ENCODE peak calls at places on chromosomes 3 and 15, in seven cellular contexts. P is endothelial cell of umbilical vein, X is endothelial cell, S is psoas muscle, B is GM12864, I is ovary, C is AG04450. H is an unnamed sample.

GRCh38 chr3:50204052-50204803 is 843 bp upstream of the SLC38A3 start:
- DNase-seq in P (no peak), X (no peak), S (no peak), B (no peak), I (no peak), C (no peak), H (no peak)

GRCh38 chr15:42728562-42728961 is 8.4 kb downstream of the CDAN1 start:
- DNase-seq in P (no peak), X (no peak), S (no peak), B (no peak), I (no peak), C (no peak), H (no peak)

GRCh38 chr3:170802164-170803151 is 67.5 kb downstream of the RPL22L1 start:
- DNase-seq in P (peak; percentile 92), X (no peak), S (no peak), B (no peak), I (no peak), C (peak; percentile 95), H (peak; percentile 85)

GRCh38 chr3:107598926-107599754 is 76.4 kb downstream of the BBX start:
- DNase-seq in P (peak; percentile 84), X (peak; percentile 34), S (peak; percentile 56), B (peak; percentile 22), I (peak; percentile 41), C (no peak), H (peak; percentile 74)

GRCh38 chr3:150746791-150747590 is 16.0 kb downstream of the SIAH2 start:
- DNase-seq in P (no peak), X (no peak), S (no peak), B (no peak), I (no peak), C (no peak), H (no peak)

GRCh38 chr15:70014860-70015490 is 82.7 kb downstream of the TLE3 start:
- DNase-seq in P (no peak), X (peak; percentile 39), S (no peak), B (peak; percentile 98), I (no peak), C (no peak), H (no peak)

GRCh38 chr3:15387171-15387581 is 40.2 kb downstream of the METTL6 start:
- DNase-seq in P (peak; percentile 40), X (no peak), S (no peak), B (no peak), I (no peak), C (no peak), H (no peak)

GRCh38 chr15:68402432-68403160 is 29.4 kb downstream of the ITGA11 start:
- DNase-seq in P (no peak), X (no peak), S (no peak), B (no peak), I (peak; percentile 8), C (no peak), H (no peak)

GRCh38 chr3:30098656-30099454 is 507.5 kb upstream of the TGFBR2 start:
- DNase-seq in P (peak; percentile 14), X (no peak), S (no peak), B (no peak), I (no peak), C (no peak), H (peak; percentile 78)

GRCh38 chr3:87997966-87998365 is 60.8 kb downstream of the CGGBP1 start:
- DNase-seq in P (no peak), X (no peak), S (no peak), B (no peak), I (no peak), C (no peak), H (no peak)

GRCh38 chr3:39189648-39190269 is 2.6 kb downstream of the XIRP1 start:
- DNase-seq in P (peak; percentile 67), X (peak; percentile 72), S (peak; percentile 81), B (peak; percentile 41), I (no peak), C (no peak), H (peak; percentile 85)

GRCh38 chr3:188796122-188796631 is 375.6 kb upstream of the TPRG1 start:
- DNase-seq in P (peak; percentile 52), X (no peak), S (no peak), B (peak; percentile 5), I (no peak), C (peak; percentile 76), H (peak; percentile 89)

GRCh38 chr3:189756651-189757078 is 125.5 kb downstream of the TP63 start:
- DNase-seq in P (no peak), X (no peak), S (no peak), B (no peak), I (no peak), C (no peak), H (peak; percentile 2)

GRCh38 chr3:137105277-137105977 is 147.6 kb downstream of the IL20RB start:
- DNase-seq in P (peak; percentile 74), X (peak; percentile 41), S (no peak), B (peak; percentile 21), I (peak; percentile 17), C (peak; percentile 30), H (peak; percentile 81)

GRCh38 chr3:38579551-38580449 is 69.7 kb downstream of the SCN5A start:
- DNase-seq in P (no peak), X (no peak), S (no peak), B (peak; percentile 4), I (no peak), C (no peak), H (peak; percentile 69)

GRCh38 chr3:39990532-39990931 is 181.1 kb downstream of the MYRIP start:
- DNase-seq in P (peak; percentile 70), X (peak; percentile 38), S (no peak), B (peak; percentile 21), I (no peak), C (no peak), H (peak; percentile 71)

DNA sequence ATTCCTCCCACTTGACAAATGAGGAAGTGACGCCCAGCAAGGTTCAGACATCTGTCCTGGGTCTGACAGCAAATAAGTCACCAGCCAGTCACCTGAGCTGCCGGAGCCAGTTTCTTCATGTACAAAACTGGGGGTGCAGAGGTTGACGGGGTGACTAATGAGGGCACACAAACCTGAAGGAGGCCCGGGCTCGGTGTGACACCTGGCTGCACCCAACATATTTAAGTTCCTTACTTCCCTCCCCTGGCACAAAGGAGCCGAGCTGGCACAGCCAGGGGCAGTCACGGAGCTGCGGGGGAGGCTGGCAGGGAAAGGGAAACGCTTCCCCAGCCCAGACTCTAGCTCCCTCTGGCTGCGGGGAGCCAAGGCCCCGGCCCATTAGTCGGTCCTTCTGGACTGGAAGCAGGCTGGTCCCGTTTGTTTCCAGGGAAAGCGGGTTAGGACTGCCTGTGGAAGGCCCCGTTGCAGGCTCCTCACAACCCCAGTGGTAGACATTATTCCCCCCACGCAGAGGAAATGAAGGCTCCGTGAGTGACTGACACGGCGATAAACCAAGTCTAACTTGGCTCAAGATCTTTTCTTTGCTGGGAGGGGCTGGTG is 2.3 kb downstream of the FBXL22 start:
- DNase-seq in P (peak; percentile 58), X (peak; percentile 47), S (peak; percentile 85), B (peak; percentile 49), I (peak; percentile 70), C (no peak), H (peak; percentile 64)
- TF ChIP-seq CTCF in P (peak; percentile 38), X (no peak), S (peak; percentile 67), B (peak; percentile 61), I (peak; percentile 46), C (peak; percentile 55), H (peak; percentile 81)

GRCh38 chr3:56471771-56472170 is 3.5 kb upstream of the ERC2 start:
- DNase-seq in P (no peak), X (no peak), S (no peak), B (no peak), I (no peak), C (no peak), H (no peak)

GRCh38 chr3:56469141-56469540 is 874 bp upstream of the ERC2 start:
- DNase-seq in P (peak; percentile 31), X (no peak), S (no peak), B (no peak), I (no peak), C (no peak), H (no peak)

GRCh38 chr3:56467801-56468183 is 475 bp downstream of the ERC2 start:
- DNase-seq in P (no peak), X (peak; percentile 28), S (no peak), B (no peak), I (peak; percentile 31), C (no peak), H (no peak)

GRCh38 chr3:56467108-56467507 is 1.2 kb downstream of the ERC2 start:
- DNase-seq in P (peak; percentile 96), X (peak; percentile 81), S (peak; percentile 66), B (peak; percentile 29), I (peak; percentile 81), C (no peak), H (peak; percentile 72)

GRCh38 chr3:56468184-56469106 is at the start of gene ERC2:
- DNase-seq in P (peak; percentile 68), X (peak; percentile 89), S (peak; percentile 53), B (no peak), I (peak; percentile 65), C (no peak), H (peak; percentile 13)
- TF ChIP-seq CTCF in P (peak; percentile 38), X (peak; percentile 46), S (no peak), B (no peak), I (peak; percentile 15), C (no peak), H (no peak)

GRCh38 chr3:128845695-128846491 is 33.5 kb upstream of the ACAD9 start:
- DNase-seq in P (peak; percentile 79), X (peak; percentile 77), S (peak; percentile 96), B (peak; percentile 24), I (peak; percentile 87), C (no peak), H (peak; percentile 66)
- TF ChIP-seq CTCF in P (peak; percentile 78), X (peak; percentile 67), S (peak; percentile 67), B (peak; percentile 52), I (peak; percentile 47), C (peak; percentile 68), H (peak; percentile 56)

DNA sequence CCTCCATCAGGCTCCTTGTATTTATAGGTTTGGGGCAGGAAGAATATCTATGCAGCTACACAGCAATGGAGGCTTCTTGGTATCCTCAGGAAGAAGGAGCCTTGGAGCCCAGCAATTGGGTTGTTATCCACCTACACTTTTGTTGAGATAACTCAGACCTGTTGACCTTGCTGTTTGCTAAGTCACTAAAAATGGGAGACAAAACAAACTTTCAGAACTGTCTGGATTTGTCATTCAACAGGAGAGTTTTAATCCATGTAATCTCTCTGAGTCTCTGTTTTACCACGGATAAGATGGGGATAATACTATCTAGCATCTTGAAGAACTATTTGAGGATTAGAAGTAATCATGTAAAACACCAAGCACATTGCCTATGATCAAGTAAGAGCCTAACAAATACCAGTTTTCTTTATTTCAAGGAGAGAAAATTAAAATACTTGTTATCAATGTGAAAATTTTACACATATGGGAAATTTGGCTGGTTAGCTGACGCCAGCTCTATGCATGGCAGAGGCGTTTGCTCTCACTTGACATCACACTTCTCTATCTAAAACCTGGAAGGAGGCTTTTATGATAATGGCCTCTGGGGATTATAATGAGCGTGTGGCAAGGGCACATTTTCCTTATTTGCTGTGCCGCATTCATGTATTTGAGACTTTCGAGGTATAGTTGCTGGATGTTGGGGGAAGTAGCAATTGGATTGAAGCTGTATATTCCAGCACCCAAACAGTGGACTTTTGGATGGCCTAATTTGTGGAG is 215.6 kb downstream of the PDCD6IP start:
- DNase-seq in P (no peak), X (no peak), S (no peak), B (no peak), I (no peak), C (no peak), H (no peak)
- TF ChIP-seq CTCF in P (no peak), X (no peak), S (no peak), B (no peak), I (no peak), C (no peak), H (no peak)

GRCh38 chr3:127690823-127691452 is 18.2 kb downstream of the ABTB1 start:
- DNase-seq in P (peak; percentile 48), X (peak; percentile 68), S (peak; percentile 61), B (no peak), I (no peak), C (no peak), H (peak; percentile 79)
- TF ChIP-seq CTCF in P (peak; percentile 47), X (peak; percentile 61), S (peak; percentile 38), B (peak; percentile 52), I (no peak), C (peak; percentile 77), H (peak; percentile 92)